ENCODE peak calls at places on chromosome 18, in five cellular contexts. J is A673, R is pancreas, A is ovary, H is tibial artery. K is an unnamed sample.

GRCh38 chr18:23502516-23503037 is 734 bp upstream of the RMC1 start:
- DNase-seq in H (no peak), R (no peak), J (no peak), A (no peak), K (no peak)

GRCh38 chr18:7950380-7951143 is 383.4 kb downstream of the PTPRM start:
- DNase-seq in H (no peak), A (no peak), R (no peak), J (no peak), K (peak; percentile 45)

GRCh38 chr18:60812921-60813320 is 440.3 kb upstream of the MC4R start:
- DNase-seq in A (no peak), H (no peak), R (no peak), J (no peak), K (no peak)

GRCh38 chr18:79644006-79644665 is 35.5 kb upstream of the CTDP1 start:
- DNase-seq in A (peak; percentile 77), R (peak; percentile 79), J (peak; percentile 61), H (no peak), K (peak; percentile 60)

GRCh38 chr18:14970027-14970426 is 222.1 kb downstream of the ANKRD30B start:
- DNase-seq in A (no peak), J (no peak), R (no peak), H (no peak), K (no peak)

GRCh38 chr18:63705401-63705800 is 2.6 kb downstream of the SERPINB11 start:
- DNase-seq in R (no peak), J (no peak), A (no peak), H (no peak), K (no peak)

GRCh38 chr18:3596324-3597158 is 146.6 kb downstream of the TGIF1 start:
- DNase-seq in J (peak; percentile 75), R (no peak), H (no peak), A (no peak), K (peak; percentile 46)

GRCh38 chr18:25875574-25875973 is 214.8 kb downstream of the SS18 start:
- DNase-seq in H (no peak), R (no peak), J (peak; percentile 6), A (no peak), K (no peak)

GRCh38 chr18:9673296-9674251 is 34.5 kb upstream of the RAB31 start:
- DNase-seq in H (no peak), J (peak; percentile 37), R (no peak), A (no peak), K (peak; percentile 74)

GRCh38 chr18:56003009-56003408 is 415.0 kb upstream of the TCF4 start:
- DNase-seq in H (no peak), J (no peak), R (no peak), A (no peak), K (no peak)

GRCh38 chr18:9992988-9993845 is 79.4 kb downstream of the VAPA start:
- DNase-seq in A (no peak), H (no peak), R (no peak), J (no peak), K (no peak)

GRCh38 chr18:47815486-47816270 is 114.8 kb downstream of the SMAD2 start:
- DNase-seq in J (no peak), A (no peak), R (no peak), H (no peak), K (no peak)

GRCh38 chr18:28013064-28013463 is 163.9 kb downstream of the CDH2 start:
- DNase-seq in H (no peak), A (no peak), J (peak; percentile 36), R (no peak), K (no peak)

GRCh38 chr18:45793295-45793965 is 32.0 kb upstream of the SIGLEC15 start:
- DNase-seq in R (no peak), A (no peak), J (no peak), H (no peak), K (no peak)

GRCh38 chr18:79555885-79556284 is 123.7 kb upstream of the CTDP1 start:
- DNase-seq in R (no peak), J (no peak), H (peak; percentile 33), A (no peak), K (no peak)

GRCh38 chr18:21303445-21303844 is 61.4 kb downstream of the GREB1L start:
- DNase-seq in H (no peak), J (no peak), R (no peak), A (no peak), K (no peak)

GRCh38 chr18:31268985-31269406 is 49.0 kb upstream of the DSG1 start:
- DNase-seq in J (no peak), R (no peak), H (no peak), A (no peak), K (no peak)

GRCh38 chr18:11148655-11149440 is 521 bp downstream of the PIEZO2 start:
- DNase-seq in A (no peak), H (no peak), J (no peak), R (peak; percentile 61), K (no peak)

GRCh38 chr18:13138822-13139139 is 79.8 kb upstream of the LDLRAD4 start:
- DNase-seq in J (no peak), R (no peak), H (no peak), A (no peak), K (no peak)

GRCh38 chr18:23137788-23138216 is 2.5 kb downstream of the CABLES1 start:
- DNase-seq in H (no peak), R (no peak), A (no peak), J (no peak), K (no peak)

GRCh38 chr18:63683152-63683551 is 19.6 kb upstream of the SERPINB11 start:
- DNase-seq in R (no peak), H (no peak), J (peak; percentile 71), A (no peak), K (peak; percentile 34)

GRCh38 chr18:78246041-78246440 is 733.6 kb upstream of the SALL3 start:
- DNase-seq in A (no peak), J (no peak), R (no peak), H (no peak), K (no peak)

GRCh38 chr18:58315739-58316215 is 271.8 kb downstream of the NEDD4L start:
- DNase-seq in H (no peak), J (no peak), R (no peak), A (no peak), K (no peak)

GRCh38 chr18:80253871-80254492 is 6.7 kb upstream of the PARD6G start:
- DNase-seq in A (no peak), R (no peak), H (no peak), J (peak; percentile 14), K (no peak)

GRCh38 chr18:69400976-69401474 is 337 bp downstream of the DOK6 start:
- DNase-seq in J (peak; percentile 43), H (no peak), R (peak; percentile 58), A (peak; percentile 22), K (no peak)

GRCh38 chr18:73793386-73793785 is 354.2 kb downstream of the FBXO15 start:
- DNase-seq in J (peak; percentile 50), A (no peak), R (no peak), H (no peak), K (no peak)

GRCh38 chr18:54359233-54359632 is 1.5 kb downstream of the C18orf54 start:
- DNase-seq in H (no peak), A (no peak), R (no peak), J (no peak), K (no peak)
- H3K4me1 ChIP-seq in H (peaks cover 3% of the 10 kb centered on the region), A (peaks cover 2% of the 10 kb centered on the region), R (no peaks in the 10 kb centered on the region), J (peaks cover 5% of the 10 kb centered on the region), K (peaks cover 18% of the 10 kb centered on the region)

DNA sequence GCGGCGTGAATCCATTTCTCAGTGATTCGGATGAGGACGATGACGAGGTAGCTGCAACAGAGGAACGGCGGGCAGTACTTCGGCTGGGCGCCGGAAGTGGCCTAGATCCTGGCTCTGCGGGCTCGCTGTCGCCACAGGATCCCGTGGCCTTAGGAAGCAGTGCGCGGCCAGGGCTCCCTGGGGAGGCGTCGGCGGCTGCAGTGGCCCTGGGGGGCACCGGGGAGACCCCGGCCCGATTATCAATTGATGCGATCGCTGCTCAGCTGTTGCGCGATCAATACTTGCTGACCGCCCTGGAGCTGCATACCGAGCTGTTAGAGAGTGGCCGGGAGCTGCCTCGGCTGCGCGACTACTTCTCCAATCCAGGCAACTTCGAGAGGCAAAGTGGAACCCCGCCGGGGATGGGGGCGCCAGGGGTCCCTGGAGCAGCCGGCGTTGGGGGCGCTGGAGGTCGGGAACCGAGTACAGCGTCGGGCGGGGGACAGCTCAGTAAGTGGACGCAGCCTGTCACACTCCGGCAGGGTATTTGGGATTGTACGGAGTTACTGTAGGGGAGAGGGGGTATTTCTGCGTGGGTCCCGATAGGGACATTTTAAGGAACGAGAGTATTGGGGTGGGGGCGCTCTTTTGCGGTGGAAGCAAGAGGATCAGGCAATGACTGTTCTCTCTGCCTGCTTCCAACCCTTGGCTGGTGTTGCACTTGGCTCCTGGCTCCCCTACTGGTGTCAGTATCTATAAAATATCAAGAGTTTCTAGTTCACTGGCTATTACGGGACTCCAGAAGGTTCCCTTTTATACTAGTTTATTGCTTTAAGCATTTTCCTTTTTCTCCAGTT is 706 bp downstream of the RELCH start:
- DNase-seq in A (peak; percentile 37), J (peak; percentile 42), H (peak; percentile 65), R (peak; percentile 63), K (peak; percentile 26)
- TF ChIP-seq CTCF in A (no peak), J (peak; percentile 19), H (no peak), R (no peak), K (no peak)

GRCh38 chr18:32278148-32278799 is 88.4 kb downstream of the MEP1B start:
- DNase-seq in H (no peak), A (no peak), J (no peak), R (no peak), K (no peak)

GRCh38 chr18:32276256-32276655 is 86.4 kb downstream of the MEP1B start:
- DNase-seq in A (no peak), R (no peak), J (no peak), H (no peak), K (no peak)

GRCh38 chr18:32276896-32277295 is 87.1 kb downstream of the MEP1B start:
- DNase-seq in J (no peak), A (no peak), R (no peak), H (no peak), K (no peak)

GRCh38 chr18:32280188-32280783 is 90.4 kb downstream of the MEP1B start:
- DNase-seq in A (no peak), J (no peak), H (no peak), R (no peak), K (no peak)

DNA sequence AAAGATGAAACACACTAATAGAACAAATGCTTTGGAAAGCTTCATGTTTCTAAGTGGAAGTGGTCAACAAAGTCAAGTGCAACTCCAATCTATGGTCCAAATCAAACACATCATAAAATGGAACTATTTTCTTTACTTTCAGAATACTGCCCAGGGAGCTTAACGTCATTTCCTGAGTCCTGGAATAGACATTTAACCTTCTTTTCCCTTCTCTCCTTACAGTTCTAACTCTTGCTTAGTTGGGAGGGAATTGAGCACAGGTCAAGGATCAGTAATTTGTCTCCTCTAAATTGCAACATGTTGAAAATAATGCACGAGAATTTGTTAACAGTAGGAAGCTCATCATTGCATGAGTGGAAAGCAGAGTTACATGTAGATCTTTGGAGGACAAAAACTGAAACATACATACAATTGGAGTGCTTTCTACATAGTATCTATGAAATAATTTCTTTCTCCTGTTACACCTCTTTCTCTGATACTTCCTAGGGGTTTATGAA is 87.7 kb downstream of the MEP1B start:
- DNase-seq in R (no peak), A (no peak), H (no peak), J (no peak), K (no peak)
- H3K4me1 ChIP-seq in R (peaks cover 26% of the 10 kb centered on the region), A (peaks cover 4% of the 10 kb centered on the region), H (peaks cover 38% of the 10 kb centered on the region), J (no peaks in the 10 kb centered on the region), K (peaks cover 24% of the 10 kb centered on the region)

GRCh38 chr18:42141439-42141838 is 186.4 kb downstream of the PIK3C3 start:
- DNase-seq in R (no peak), J (peak; percentile 31), H (no peak), A (no peak), K (no peak)
- TF ChIP-seq CTCF in R (no peak), J (peak; percentile 30), H (no peak), A (no peak), K (no peak)